ENCODE peak calls at places on chromosome 11, in five cellular contexts. E is NB4, Y is AG09309, B is HCT116, Z is thoracic aorta. V is an unnamed sample.

GRCh38 chr11:975824-976223 is 50.2 kb downstream of the AP2A2 start:
- DNase-seq in E (peak; percentile 37), Y (no peak), B (no peak), Z (no peak), V (peak; percentile 21)

GRCh38 chr11:63534895-63535461 is 1.6 kb upstream of the PLAAT4 start:
- DNase-seq in E (peak; percentile 21), Y (no peak), B (no peak), Z (no peak), V (no peak)

GRCh38 chr11:68756171-68756766 is 4.9 kb upstream of the TESMIN start:
- DNase-seq in E (no peak), Y (no peak), B (no peak), Z (no peak), V (no peak)

GRCh38 chr11:124867700-124868099 is 2.5 kb downstream of the ROBO3 start:
- DNase-seq in E (peak; percentile 35), Y (no peak), B (peak; percentile 13), Z (no peak), V (peak; percentile 46)

GRCh38 chr11:2530855-2531200 is 86.0 kb downstream of the KCNQ1 start:
- DNase-seq in E (no peak), Y (no peak), B (no peak), Z (no peak), V (no peak)

GRCh38 chr11:130522284-130522961 is 74.0 kb downstream of the ADAMTS15 start:
- DNase-seq in E (no peak), Y (peak; percentile 44), B (peak; percentile 48), Z (peak; percentile 85), V (peak; percentile 91)

GRCh38 chr11:93842461-93842860 is 8.0 kb downstream of the VSTM5 start:
- DNase-seq in E (no peak), Y (peak; percentile 46), B (peak; percentile 67), Z (no peak), V (no peak)

GRCh38 chr11:44600739-44601416 is 35.4 kb downstream of the CD82 start:
- DNase-seq in E (no peak), Y (no peak), B (no peak), Z (no peak), V (peak; percentile 28)

GRCh38 chr11:102831128-102831708 is 12.2 kb downstream of the MMP3 start:
- DNase-seq in E (no peak), Y (no peak), B (no peak), Z (no peak), V (no peak)

GRCh38 chr11:112627588-112628045 is 333.6 kb upstream of the NCAM1 start:
- DNase-seq in E (no peak), Y (no peak), B (no peak), Z (no peak), V (no peak)

GRCh38 chr11:19929147-19929546 is 216.5 kb downstream of the NAV2 start:
- DNase-seq in E (no peak), Y (no peak), B (no peak), Z (no peak), V (no peak)

GRCh38 chr11:14577835-14578529 is 57.8 kb upstream of the PSMA1 start:
- DNase-seq in E (no peak), Y (no peak), B (no peak), Z (no peak), V (no peak)

GRCh38 chr11:120058931-120059330 is 79.0 kb downstream of the TRIM29 start:
- DNase-seq in E (no peak), Y (no peak), B (no peak), Z (no peak), V (no peak)

GRCh38 chr11:13119928-13120520 is 110.9 kb downstream of the RASSF10 start:
- DNase-seq in E (no peak), Y (no peak), B (no peak), Z (no peak), V (no peak)

GRCh38 chr11:19674420-19674819 is 38.2 kb upstream of the NAV2 start:
- DNase-seq in E (no peak), Y (no peak), B (no peak), Z (no peak), V (no peak)

GRCh38 chr11:19838994-19839768 is 126.5 kb downstream of the NAV2 start:
- DNase-seq in E (no peak), Y (no peak), B (no peak), Z (no peak), V (no peak)

GRCh38 chr11:115895594-115895993 is 391.4 kb upstream of the CADM1 start:
- DNase-seq in E (no peak), Y (no peak), B (no peak), Z (no peak), V (no peak)

GRCh38 chr11:31656051-31656450 is 146.5 kb downstream of the ELP4 start:
- DNase-seq in E (no peak), Y (no peak), B (no peak), Z (no peak), V (no peak)

GRCh38 chr11:126585388-126586302 is 230.2 kb downstream of the ST3GAL4 start:
- DNase-seq in E (no peak), Y (peak; percentile 75), B (no peak), Z (peak; percentile 12), V (peak; percentile 69)

GRCh38 chr11:102367364-102367763 is 20.4 kb downstream of the BIRC2 start:
- DNase-seq in E (peak; percentile 35), Y (no peak), B (no peak), Z (no peak), V (no peak)

GRCh38 chr11:118526688-118527087 is 586 bp upstream of the TTC36 start:
- DNase-seq in E (no peak), Y (no peak), B (no peak), Z (no peak), V (no peak)
- H3K4me3 ChIP-seq in E (no peak overlapping the region), Y (no peak overlapping the region), B (no peak overlapping the region), Z (no peak overlapping the region), V (no peak overlapping the region)

GRCh38 chr11:71998649-71999310 is at the start of gene IL18BP:
- DNase-seq in E (peak; percentile 55), Y (no peak), B (no peak), Z (no peak), V (no peak)
- H3K4me3 ChIP-seq in E (no peak within 1 kb of the TSS), Y (peak within 1 kb of the TSS; percentile 5), B (no peak within 1 kb of the TSS), Z (peak within 1 kb of the TSS; percentile 54), V (no peak within 1 kb of the TSS)

GRCh38 chr11:35664977-35665441 is 2.4 kb downstream of the TRIM44 start:
- DNase-seq in E (peak; percentile 13), Y (no peak), B (no peak), Z (no peak), V (no peak)

GRCh38 chr11:35671396-35672127 is 9.0 kb downstream of the TRIM44 start:
- DNase-seq in E (no peak), Y (no peak), B (no peak), Z (no peak), V (no peak)

GRCh38 chr11:35663408-35663702 is 780 bp downstream of the TRIM44 start:
- DNase-seq in E (no peak), Y (no peak), B (no peak), Z (no peak), V (no peak)

GRCh38 chr11:35662649-35663407 is at the start of gene TRIM44:
- DNase-seq in E (peak; percentile 85), Y (peak; percentile 37), B (peak; percentile 37), Z (peak; percentile 29), V (peak; percentile 53)

DNA sequence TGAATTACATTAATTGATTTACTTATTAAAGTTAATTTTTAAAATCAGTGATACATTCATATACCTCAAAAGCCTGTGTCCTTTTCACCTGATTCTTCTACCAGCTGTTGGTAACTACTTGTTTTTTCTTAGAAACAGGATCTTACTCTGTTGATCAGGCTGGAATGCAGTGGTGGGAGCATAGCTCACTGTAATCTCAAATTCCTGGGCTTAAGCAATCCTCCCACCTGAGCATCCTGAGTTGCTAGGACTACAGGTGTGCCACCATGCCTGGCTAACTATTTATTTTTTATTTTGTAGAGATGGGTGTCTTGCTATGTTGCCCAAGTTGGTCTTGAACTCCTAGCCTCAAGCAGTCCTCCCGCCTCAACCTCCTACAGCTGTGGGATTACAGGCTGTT is 4.7 kb downstream of the TRIM44 start:
- DNase-seq in E (no peak), Y (no peak), B (no peak), Z (no peak), V (no peak)
- H3K4me3 ChIP-seq in E (no peak overlapping the region), Y (no peak overlapping the region), B (no peak overlapping the region), Z (no peak overlapping the region), V (no peak overlapping the region)

DNA sequence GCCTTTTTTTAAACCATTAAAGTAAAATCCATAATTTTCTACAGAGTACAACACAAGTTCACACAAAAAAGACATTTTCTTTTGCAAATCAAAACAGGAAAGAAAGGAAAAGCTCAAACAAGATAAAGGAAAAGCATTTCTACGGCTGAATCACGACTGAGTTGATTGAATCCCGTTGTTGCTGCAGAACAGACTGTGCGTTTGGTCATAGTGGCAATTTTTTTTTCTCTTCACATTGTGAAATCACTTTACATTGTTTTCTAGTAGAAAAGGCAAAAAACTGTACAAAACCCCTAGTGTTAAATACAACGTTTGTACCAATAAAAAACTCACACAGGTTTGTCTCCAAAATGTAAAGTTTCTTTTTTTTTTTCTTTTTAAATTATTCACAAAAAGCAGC is 17.3 kb upstream of the RAPSN start:
- DNase-seq in E (no peak), Y (no peak), B (no peak), Z (no peak), V (no peak)
- H3K4me3 ChIP-seq in E (no peak overlapping the region), Y (no peak overlapping the region), B (no peak overlapping the region), Z (peak overlapping the region; percentile 30), V (no peak overlapping the region)

GRCh38 chr11:70091651-70092050 is 13.5 kb downstream of the ANO1 start:
- DNase-seq in E (no peak), Y (no peak), B (no peak), Z (no peak), V (no peak)
- H3K4me3 ChIP-seq in E (no peak overlapping the region), Y (no peak overlapping the region), B (no peak overlapping the region), Z (no peak overlapping the region), V (no peak overlapping the region)

V was measured in BE2C.